ENCODE peak calls at places on chromosomes 2 and 18, in six cellular contexts. V is ovary, B is choroid plexus epithelial cell, M is coronary artery, J is body of pancreas, T is retina. O is an unnamed sample.
A peak's percentile ranks its signal among the peaks of the same experiment; 100 is the strongest.

GRCh38 chr2:241947401-241947800 is 77.9 kb downstream of the RTP5 start:
- DNase-seq in V (no peak), B (no peak), M (no peak), J (no peak), T (no peak), O (peak; percentile 55)

GRCh38 chr18:48359626-48360025 is 49.6 kb downstream of the ZBTB7C start:
- DNase-seq in V (peak; percentile 1), B (no peak), M (peak; percentile 24), J (no peak), T (no peak), O (peak; percentile 55)

GRCh38 chr2:30871440-30871839 is 64.2 kb upstream of the CAPN13 start:
- DNase-seq in V (no peak), B (no peak), M (no peak), J (no peak), T (no peak), O (no peak)

GRCh38 chr2:164839914-164840457 is 1.6 kb downstream of the COBLL1 start:
- DNase-seq in V (no peak), B (peak; percentile 65), M (no peak), J (peak; percentile 64), T (no peak), O (no peak)

GRCh38 chr18:23231340-23232021 is 96.2 kb downstream of the CABLES1 start:
- DNase-seq in V (no peak), B (peak; percentile 93), M (peak; percentile 95), J (peak; percentile 34), T (no peak), O (no peak)

GRCh38 chr2:241788572-241788971 is 11.9 kb downstream of the GAL3ST2 start:
- DNase-seq in V (no peak), B (no peak), M (no peak), J (no peak), T (no peak), O (no peak)

GRCh38 chr2:216739035-216739434 is 43.7 kb upstream of the IGFBP5 start:
- DNase-seq in V (no peak), B (no peak), M (no peak), J (no peak), T (no peak), O (peak; percentile 37)

GRCh38 chr2:230411484-230412368 is 4.3 kb upstream of the SP100 start:
- DNase-seq in V (peak; percentile 60), B (peak; percentile 64), M (no peak), J (peak; percentile 62), T (peak; percentile 91), O (no peak)

GRCh38 chr2:13545320-13545719 is 828.6 kb downstream of the TRIB2 start:
- DNase-seq in V (no peak), B (no peak), M (no peak), J (no peak), T (no peak), O (no peak)

GRCh38 chr18:59837586-59837985 is 62.2 kb upstream of the PMAIP1 start:
- DNase-seq in V (no peak), B (peak; percentile 78), M (no peak), J (peak; percentile 47), T (peak; percentile 56), O (no peak)

GRCh38 chr2:36461039-36461681 is 105.6 kb downstream of the CRIM1 start:
- DNase-seq in V (no peak), B (peak; percentile 98), M (no peak), J (no peak), T (no peak), O (no peak)

GRCh38 chr2:142165790-142166189 is 35.0 kb upstream of the LRP1B start:
- DNase-seq in V (no peak), B (peak; percentile 91), M (no peak), J (no peak), T (peak; percentile 16), O (no peak)

GRCh38 chr2:22521620-22522019 is 863.4 kb upstream of the KLHL29 start:
- DNase-seq in V (no peak), B (no peak), M (no peak), J (no peak), T (no peak), O (no peak)

GRCh38 chr18:54852780-54853675 is 24.8 kb downstream of the RAB27B start:
- DNase-seq in V (no peak), B (peak; percentile 70), M (no peak), J (no peak), T (no peak), O (no peak)

GRCh38 chr18:74724186-74724585 is 126.5 kb downstream of the ZNF407 start:
- DNase-seq in V (no peak), B (peak; percentile 83), M (no peak), J (no peak), T (no peak), O (no peak)

GRCh38 chr2:65044097-65044735 is 12.0 kb upstream of the CEP68 start:
- DNase-seq in V (no peak), B (no peak), M (no peak), J (no peak), T (no peak), O (no peak)

GRCh38 chr18:50611529-50611941 is 51.6 kb downstream of the MAPK4 start:
- DNase-seq in V (no peak), B (no peak), M (no peak), J (no peak), T (no peak), O (no peak)

GRCh38 chr2:140033638-140034037 is 1253.4 kb upstream of the NXPH2 start:
- DNase-seq in V (no peak), B (no peak), M (no peak), J (no peak), T (no peak), O (no peak)

GRCh38 chr2:3483227-3483985 is 35.9 kb downstream of the ADI1 start:
- DNase-seq in V (peak; percentile 78), B (peak; percentile 60), M (no peak), J (peak; percentile 70), T (no peak), O (no peak)

GRCh38 chr2:108922141-108922915 is 66.7 kb downstream of the EDAR start:
- DNase-seq in V (no peak), B (no peak), M (peak; percentile 41), J (no peak), T (no peak), O (peak; percentile 49)

GRCh38 chr2:102789349-102790085 is 27.7 kb downstream of the TMEM182 start:
- DNase-seq in V (no peak), B (no peak), M (no peak), J (no peak), T (no peak), O (no peak)

GRCh38 chr2:201208563-201209252 is 25.8 kb downstream of the CASP10 start:
- DNase-seq in V (no peak), B (no peak), M (no peak), J (no peak), T (no peak), O (no peak)

GRCh38 chr18:11998182-11998581 is 16.9 kb downstream of the IMPA2 start:
- DNase-seq in V (no peak), B (peak; percentile 30), M (no peak), J (peak; percentile 69), T (no peak), O (no peak)

GRCh38 chr2:195660265-195660890 is 3.4 kb downstream of the SLC39A10 start:
- DNase-seq in V (peak; percentile 44), B (peak; percentile 89), M (no peak), J (peak; percentile 81), T (peak; percentile 26), O (no peak)

GRCh38 chr2:140440815-140441214 is 1660.6 kb upstream of the NXPH2 start:
- DNase-seq in V (no peak), B (no peak), M (no peak), J (no peak), T (no peak), O (no peak)

GRCh38 chr2:56981554-56981953 is 797.8 kb downstream of the CCDC85A start:
- DNase-seq in V (no peak), B (peak; percentile 12), M (no peak), J (no peak), T (no peak), O (no peak)

GRCh38 chr18:30675905-30676620 is 366.5 kb downstream of the DSC3 start:
- DNase-seq in V (no peak), B (no peak), M (no peak), J (no peak), T (no peak), O (no peak)

GRCh38 chr18:5073026-5073944 is 123.8 kb downstream of the AKAIN1 start:
- DNase-seq in V (no peak), B (peak; percentile 44), M (no peak), J (peak; percentile 27), T (peak; percentile 41), O (no peak)

GRCh38 chr2:11140492-11140891 is 14.8 kb upstream of the SLC66A3 start:
- DNase-seq in V (no peak), B (peak; percentile 30), M (no peak), J (no peak), T (no peak), O (no peak)

GRCh38 chr18:45007531-45007930 is 326.8 kb downstream of the SETBP1 start:
- DNase-seq in V (no peak), B (no peak), M (no peak), J (no peak), T (no peak), O (no peak)

GRCh38 chr18:34978533-34978893 is 62.7 kb upstream of the MAPRE2 start:
- DNase-seq in V (no peak), B (no peak), M (no peak), J (no peak), T (no peak), O (no peak)

GRCh38 chr2:190718652-190719526 is 70.0 kb downstream of the NAB1 start:
- DNase-seq in V (no peak), B (peak; percentile 70), M (no peak), J (peak; percentile 29), T (no peak), O (no peak)

GRCh38 chr2:235135990-235136561 is 184.3 kb downstream of the SH3BP4 start:
- DNase-seq in V (peak; percentile 65), B (peak; percentile 87), M (no peak), J (peak; percentile 88), T (peak; percentile 64), O (no peak)

GRCh38 chr18:36461551-36461987 is 164.1 kb downstream of the FHOD3 start:
- DNase-seq in V (no peak), B (no peak), M (no peak), J (no peak), T (no peak), O (no peak)

GRCh38 chr18:79877163-79878091 is 74.0 kb downstream of the SLC66A2 start:
- DNase-seq in V (no peak), B (no peak), M (peak; percentile 40), J (no peak), T (peak; percentile 63), O (peak; percentile 84)

GRCh38 chr2:19120941-19121750 is 237.3 kb downstream of the OSR1 start:
- DNase-seq in V (no peak), B (peak; percentile 84), M (no peak), J (no peak), T (no peak), O (no peak)

GRCh38 chr18:24315170-24315569 is 82.5 kb downstream of the OSBPL1A start:
- DNase-seq in V (no peak), B (peak; percentile 40), M (no peak), J (no peak), T (no peak), O (no peak)

O was measured in mesenteric fat pad.